ENCODE peak calls at places on chromosomes 5 and 9, in four cellular contexts. G is A172; S is CD4-positive, alpha-beta memory T cell; L is PC-3. M is an unnamed sample.
A peak's percentile ranks its signal among the peaks of the same experiment; 100 is the strongest.

GRCh38 chr5:176731506-176732192 is 78.7 kb upstream of the UNC5A start:
- DNase-seq in G (no peak), S (no peak), L (no peak), M (no peak)

GRCh38 chr9:131651599-131651998 is 88.3 kb downstream of the RAPGEF1 start:
- DNase-seq in S (no peak), G (no peak), L (peak; percentile 46), M (no peak)

GRCh38 chr5:178162481-178162880 is 8.8 kb upstream of the NHP2 start:
- DNase-seq in G (no peak), L (no peak), S (no peak), M (no peak)

GRCh38 chr9:99239341-99240055 is 17.4 kb downstream of the SEC61B start:
- DNase-seq in G (peak; percentile 8), L (no peak), S (no peak), M (no peak)

GRCh38 chr5:64691333-64691732 is 1.0 kb downstream of the SHISAL2B start:
- DNase-seq in G (no peak), L (no peak), S (no peak), M (no peak)

GRCh38 chr5:79774171-79774854 is 84.7 kb downstream of the CMYA5 start:
- DNase-seq in G (no peak), L (peak; percentile 29), S (no peak), M (no peak)

GRCh38 chr5:34624711-34625110 is 31.4 kb upstream of the RAI14 start:
- DNase-seq in S (no peak), L (no peak), G (no peak), M (no peak)

GRCh38 chr5:171863928-171864327 is 78.3 kb downstream of the SMIM23 start:
- DNase-seq in L (no peak), G (no peak), S (no peak), M (no peak)

GRCh38 chr9:123834907-123835562 is 94.9 kb downstream of the DENND1A start:
- DNase-seq in S (no peak), G (peak; percentile 75), L (no peak), M (peak; percentile 25)

GRCh38 chr9:99478469-99479027 is 256.5 kb downstream of the SEC61B start:
- DNase-seq in S (no peak), G (no peak), L (no peak), M (no peak)

GRCh38 chr5:164600166-164600715 is 1094.8 kb downstream of the MAT2B start:
- DNase-seq in L (peak; percentile 55), G (peak; percentile 73), S (no peak), M (no peak)

GRCh38 chr9:88235615-88236014 is 97.3 kb upstream of the SPATA31C2 start:
- DNase-seq in L (no peak), G (no peak), S (no peak), M (no peak)

GRCh38 chr9:90858505-90858904 is 56.9 kb downstream of the SYK start:
- DNase-seq in G (no peak), S (no peak), L (no peak), M (no peak)

GRCh38 chr5:122101636-122102285 is 23.7 kb upstream of the LOX start:
- DNase-seq in S (no peak), L (peak; percentile 53), G (peak; percentile 61), M (peak; percentile 48)

GRCh38 chr5:124343021-124343420 is 403.4 kb downstream of the ZNF608 start:
- DNase-seq in S (no peak), L (no peak), G (no peak), M (no peak)

GRCh38 chr5:36777105-36777757 is 99.3 kb upstream of the NIPBL start:
- DNase-seq in S (no peak), L (peak; percentile 49), G (peak; percentile 16), M (peak; percentile 64)

GRCh38 chr5:73140801-73141200 is 20.4 kb downstream of the TMEM171 start:
- DNase-seq in S (no peak), G (no peak), L (no peak), M (no peak)

GRCh38 chr9:133056533-133056932 is 5.2 kb upstream of the CEL start:
- DNase-seq in G (no peak), L (no peak), S (no peak), M (peak; percentile 86)

GRCh38 chr9:114880276-114880891 is 50.0 kb downstream of the TNFSF8 start:
- DNase-seq in S (no peak), G (no peak), L (no peak), M (no peak)

GRCh38 chr9:136352682-136353081 is 10.9 kb downstream of the DNLZ start:
- DNase-seq in G (no peak), L (no peak), S (no peak), M (no peak)

GRCh38 chr9:136133191-136133958 is 14.7 kb upstream of the TMEM250 start:
- DNase-seq in L (no peak), S (no peak), G (no peak), M (no peak)

GRCh38 chr5:11062379-11062778 is 301.3 kb upstream of the DAP start:
- DNase-seq in L (peak; percentile 38), G (peak; percentile 27), S (no peak), M (no peak)

GRCh38 chr5:33662721-33663435 is 222.1 kb downstream of the TARS1 start:
- DNase-seq in S (no peak), L (no peak), G (no peak), M (no peak)

GRCh38 chr9:15150939-15151338 is 156.1 kb downstream of the TTC39B start:
- DNase-seq in L (no peak), S (no peak), G (peak; percentile 17), M (no peak)

GRCh38 chr5:53560506-53561191 is at the start of gene NDUFS4:
- DNase-seq in S (peak; percentile 71), G (peak; percentile 76), L (peak; percentile 70), M (peak; percentile 87)

GRCh38 chr5:9716838-9717281 is 86.7 kb upstream of the TAS2R1 start:
- DNase-seq in G (peak; percentile 28), L (peak; percentile 82), S (no peak), M (no peak)

GRCh38 chr5:149182241-149182640 is 40.9 kb downstream of the ABLIM3 start:
- DNase-seq in G (no peak), S (no peak), L (no peak), M (no peak)

GRCh38 chr9:85431396-85432102 is 310.2 kb downstream of the AGTPBP1 start:
- DNase-seq in L (peak; percentile 89), S (no peak), G (no peak), M (no peak)

GRCh38 chr5:163893301-163893700 is 387.9 kb downstream of the MAT2B start:
- DNase-seq in S (no peak), G (no peak), L (peak; percentile 12), M (no peak)

GRCh38 chr9:121133104-121133816 is 58.5 kb downstream of the CNTRL start:
- DNase-seq in L (no peak), G (no peak), S (peak; percentile 91), M (peak; percentile 23)